ENCODE peak calls at places on chromosome 1, in ten cellular contexts. I, J, U, C, X, M, S, W, F and A are unnamed samples.
A peak's percentile ranks its signal among the peaks of the same experiment; 100 is the strongest.

GRCh38 chr1:67264152-67264551 is 43.5 kb upstream of the IL12RB2 start:
- DNase-seq in W (no peak), F (no peak), S (no peak), M (no peak), C (no peak), J (no peak), X (no peak), I (no peak), U (no peak), A (no peak)

GRCh38 chr1:246043556-246043955 is 463.5 kb downstream of the SMYD3 start:
- DNase-seq in M (no peak), S (no peak), I (no peak), C (no peak), U (no peak), X (no peak), F (no peak), W (no peak), J (peak; percentile 60), A (no peak)

GRCh38 chr1:64187646-64188045 is 15.8 kb upstream of the UBE2U start:
- DNase-seq in W (no peak), S (no peak), J (no peak), U (no peak), M (no peak), I (no peak), F (no peak), X (no peak), C (no peak), A (no peak)

GRCh38 chr1:96782861-96783260 is 61.3 kb downstream of the PTBP2 start:
- DNase-seq in U (no peak), F (no peak), S (no peak), X (no peak), J (no peak), W (no peak), C (peak; percentile 12), M (no peak), I (no peak), A (no peak)

GRCh38 chr1:73537400-73537799 is 660.6 kb downstream of the LRRIQ3 start:
- DNase-seq in U (no peak), X (no peak), C (no peak), M (no peak), S (no peak), J (no peak), F (no peak), W (peak; percentile 9), I (no peak), A (no peak)

GRCh38 chr1:62176597-62177312 is 17.9 kb upstream of the L1TD1 start:
- DNase-seq in W (no peak), F (no peak), M (no peak), U (no peak), S (no peak), J (no peak), I (no peak), C (no peak), X (no peak), A (no peak)

GRCh38 chr1:26555550-26555981 is 26.0 kb downstream of the RPS6KA1 start:
- DNase-seq in S (no peak), U (peak; percentile 95), X (no peak), I (no peak), F (peak; percentile 42), J (peak; percentile 24), M (no peak), C (no peak), W (no peak), A (no peak)

GRCh38 chr1:163807331-163807730 is 485.6 kb downstream of the NUF2 start:
- DNase-seq in M (no peak), J (no peak), W (no peak), S (no peak), I (no peak), X (no peak), C (no peak), U (no peak), F (no peak), A (no peak)

GRCh38 chr1:228101614-228101993 is 1.5 kb downstream of the C1orf35 start:
- DNase-seq in S (no peak), X (no peak), W (no peak), I (peak; percentile 53), M (peak; percentile 77), C (no peak), J (no peak), U (no peak), F (no peak), A (no peak)

GRCh38 chr1:228099331-228099732 is 3.8 kb downstream of the C1orf35 start:
- DNase-seq in M (no peak), J (no peak), W (peak; percentile 22), S (no peak), F (peak; percentile 43), X (no peak), I (peak; percentile 50), U (no peak), C (no peak), A (no peak)

GRCh38 chr1:228101994-228102790 is 933 bp downstream of the C1orf35 start:
- DNase-seq in I (peak; percentile 71), U (no peak), F (no peak), W (peak; percentile 95), X (no peak), C (no peak), J (peak; percentile 71), S (no peak), M (peak; percentile 88), A (peak; percentile 76)

GRCh38 chr1:228102791-228103620 is at the start of gene C1orf35:
- DNase-seq in X (peak; percentile 93), J (peak; percentile 97), U (peak; percentile 87), C (no peak), F (peak; percentile 95), W (peak; percentile 100), I (peak; percentile 97), S (peak; percentile 90), M (peak; percentile 98), A (peak; percentile 97)

DNA sequence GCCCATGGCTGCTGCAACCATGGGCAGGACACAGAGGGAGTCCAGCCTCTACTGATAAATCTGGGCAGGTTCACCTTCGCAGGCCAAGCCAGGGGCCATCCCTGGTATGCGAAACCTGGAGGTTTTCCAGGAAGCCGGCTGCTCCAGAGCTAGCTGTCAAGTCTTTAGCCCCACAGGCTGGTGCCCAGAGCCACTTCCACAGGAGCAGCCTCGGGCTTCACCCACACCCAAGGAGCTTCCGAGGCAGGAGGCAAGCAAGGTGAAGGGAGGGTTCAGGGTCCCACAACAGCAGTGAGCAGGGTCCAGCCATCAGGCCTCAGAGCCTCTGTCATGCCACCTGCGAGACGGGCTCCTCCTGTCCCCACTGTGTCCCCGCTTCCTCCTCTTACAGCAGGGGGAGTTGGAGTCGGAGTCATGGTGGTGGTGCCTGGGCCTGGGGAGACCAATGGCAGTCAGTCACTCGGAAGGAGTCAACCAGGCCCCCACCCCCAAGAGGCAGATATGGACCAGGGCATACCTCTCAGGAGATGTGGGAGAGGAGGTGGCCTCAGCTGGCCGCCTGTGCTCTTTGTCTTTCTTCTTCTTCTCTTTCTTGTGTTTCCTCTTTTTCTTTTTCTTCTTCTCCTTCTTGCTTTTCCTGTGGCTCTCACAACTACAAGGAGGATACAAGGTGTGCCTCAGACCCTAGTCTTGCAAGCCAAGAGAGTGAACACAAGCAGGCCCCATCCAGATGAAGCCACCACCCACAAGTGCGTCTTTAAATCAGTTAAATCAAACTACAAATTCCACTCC is 2.1 kb downstream of the C1orf35 start:
- DNase-seq in S (no peak), M (no peak), F (no peak), C (no peak), U (no peak), X (no peak), I (peak; percentile 54), W (peak; percentile 45), J (no peak), A (no peak)
- H3K4me3 ChIP-seq in S (no peak overlapping the region), M (peak overlapping the region; percentile 97), F (no peak overlapping the region), C (peak overlapping the region; percentile 8), U (no peak overlapping the region), X (no peak overlapping the region), I (peak overlapping the region; percentile 82), W (no peak overlapping the region), J (peak overlapping the region; percentile 68), A (no peak overlapping the region)

DNA sequence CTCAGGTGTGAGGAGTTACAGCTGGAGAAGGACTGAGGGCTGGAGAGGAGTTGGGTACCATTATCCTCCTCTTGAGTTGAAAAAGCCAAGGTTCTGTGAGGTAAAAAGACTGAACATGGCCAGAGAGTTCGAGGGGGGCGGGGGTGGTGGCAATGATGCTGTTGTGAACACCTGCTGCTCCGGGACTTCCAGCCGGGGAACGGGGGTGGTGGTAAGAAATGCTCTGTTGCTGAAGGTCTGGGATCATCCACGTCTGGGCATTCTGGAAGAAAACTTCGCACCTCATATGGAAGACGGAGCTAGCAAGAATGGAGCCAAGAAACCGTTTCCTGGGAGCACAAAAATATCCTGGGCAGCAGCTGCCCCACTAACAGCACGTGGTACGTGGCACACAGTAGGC is 20.1 kb upstream of the ALPL start:
- DNase-seq in C (no peak), U (peak; percentile 55), X (no peak), M (no peak), F (no peak), J (no peak), S (no peak), W (no peak), I (no peak), A (no peak)
- H3K4me3 ChIP-seq in C (no peak overlapping the region), U (no peak overlapping the region), X (no peak overlapping the region), M (no peak overlapping the region), F (no peak overlapping the region), J (no peak overlapping the region), S (no peak overlapping the region), W (no peak overlapping the region), I (no peak overlapping the region), A (no peak overlapping the region)

DNA sequence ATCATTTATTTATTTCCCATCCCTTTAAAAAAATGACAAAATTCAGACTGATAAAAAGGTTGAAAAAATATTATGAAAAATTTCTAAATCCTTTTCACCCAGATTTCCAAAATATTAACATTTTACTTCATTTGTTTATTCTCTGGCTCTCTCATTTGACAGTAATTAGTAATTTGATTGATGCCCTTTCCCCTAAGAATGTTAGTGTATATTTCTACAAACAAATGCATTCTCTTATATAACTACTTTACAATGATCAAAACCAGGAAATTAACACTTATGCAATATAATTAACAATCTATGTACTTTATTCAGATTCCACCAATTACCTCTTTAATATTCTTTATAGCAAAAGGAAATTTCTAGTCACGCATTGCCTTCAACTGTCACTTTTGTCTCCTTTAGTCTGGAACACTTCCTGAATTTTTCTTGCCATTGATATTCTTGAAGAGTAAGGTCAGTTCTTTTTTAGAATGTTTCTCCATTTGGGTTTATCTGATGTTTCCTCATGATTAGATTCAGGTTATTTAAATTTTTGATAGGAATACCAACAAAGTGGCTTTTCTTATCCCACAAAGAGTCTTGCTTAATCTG is 3.9 kb downstream of the CD53 start:
- DNase-seq in M (no peak), I (no peak), W (no peak), C (no peak), X (no peak), J (no peak), S (no peak), U (no peak), F (no peak), A (no peak)
- H3K4me3 ChIP-seq in M (peak overlapping the region; percentile 60), I (no peak overlapping the region), W (no peak overlapping the region), C (no peak overlapping the region), X (no peak overlapping the region), J (no peak overlapping the region), S (no peak overlapping the region), U (no peak overlapping the region), F (no peak overlapping the region), A (no peak overlapping the region)

DNA sequence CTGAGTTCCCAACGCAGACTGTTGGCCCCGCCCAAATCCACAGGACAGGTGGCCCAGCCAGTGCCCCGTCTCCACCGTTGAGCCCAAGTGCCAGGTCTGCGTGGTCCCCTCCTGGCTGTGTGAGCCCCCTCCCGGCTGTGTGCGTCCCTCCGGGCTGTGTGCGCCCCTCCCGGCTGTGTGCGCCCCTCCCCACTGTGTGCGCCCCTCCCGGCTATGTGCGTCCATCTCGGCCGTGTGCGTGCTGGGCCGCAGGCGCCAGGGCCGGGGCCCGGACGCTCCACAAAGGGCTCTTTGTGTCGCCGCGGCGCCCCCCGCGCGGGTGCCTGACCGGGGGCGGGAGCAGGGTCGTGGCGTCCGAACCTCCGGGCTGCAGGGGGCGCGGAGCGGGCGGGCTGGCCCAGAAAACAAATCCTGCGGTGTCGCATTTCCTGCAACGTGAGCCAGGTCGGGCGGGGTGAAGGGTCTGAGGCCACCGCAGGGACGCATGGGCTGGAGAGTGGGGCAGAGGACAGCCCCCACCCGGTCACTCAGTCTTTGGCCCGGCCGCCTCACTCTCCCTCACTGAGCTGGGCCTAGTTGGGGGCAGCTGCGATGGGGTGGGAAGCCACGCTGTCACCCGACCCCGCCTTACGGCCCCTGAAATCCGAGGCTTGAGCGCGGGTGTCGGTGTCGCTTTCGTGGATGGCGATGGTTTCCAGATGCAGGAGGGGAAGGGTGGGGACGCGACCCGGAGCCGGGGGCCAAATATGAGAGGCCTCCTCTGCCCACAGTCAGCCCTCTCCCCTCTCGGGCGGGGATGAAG is 18.8 kb downstream of the TNFRSF25 start:
- DNase-seq in M (peak; percentile 68), U (no peak), C (no peak), J (no peak), X (no peak), I (no peak), F (peak; percentile 69), W (peak; percentile 89), S (no peak), A (no peak)
- H3K4me3 ChIP-seq in M (no peak overlapping the region), U (peak overlapping the region; percentile 36), C (no peak overlapping the region), J (no peak overlapping the region), X (peak overlapping the region; percentile 35), I (peak overlapping the region; percentile 22), F (peak overlapping the region; percentile 58), W (peak overlapping the region; percentile 56), S (no peak overlapping the region), A (no peak overlapping the region)